ENCODE peak calls at places on chromosomes 16 and 17, in seven cellular contexts. Q, Z, U, X, K, B and T are unnamed samples.

GRCh38 chr17:35245196-35245486 is 2.3 kb downstream of the SLFN5 start:
- DNase-seq in Q (no peak), Z (no peak), U (peak), X (no peak), K (peak), B (no peak), T (no peak)

GRCh38 chr16:29811896-29812665 is at the start of gene PRRT2:
- DNase-seq in Q (peak), Z (no peak), U (peak), X (peak), K (no peak), B (no peak), T (no peak)

GRCh38 chr17:55690105-55690508 is 32.6 kb downstream of the TMEM100 start:
- DNase-seq in Q (peak), Z (no peak), U (no peak), X (no peak), K (no peak), B (no peak), T (no peak)

GRCh38 chr17:5526821-5527598 is 40.6 kb downstream of the MIS12 start:
- DNase-seq in Q (no peak), Z (no peak), U (peak), X (no peak), K (peak), B (peak), T (no peak)

GRCh38 chr17:7560172-7561027 is 1.3 kb upstream of the SENP3 start:
- DNase-seq in Q (peak), Z (no peak), U (peak), X (no peak), K (peak), B (peak), T (no peak)

GRCh38 chr17:56985371-56986162 is 7.6 kb downstream of the SCPEP1 start:
- DNase-seq in Q (no peak), Z (no peak), U (no peak), X (no peak), K (no peak), B (no peak), T (no peak)

GRCh38 chr17:42891539-42892152 is 9.0 kb upstream of the G6PC1 start:
- DNase-seq in Q (no peak), Z (no peak), U (peak), X (peak), K (peak), B (no peak), T (no peak)

GRCh38 chr16:30557397-30557949 is 701 bp downstream of the ZNF764 start:
- DNase-seq in Q (no peak), Z (no peak), U (peak), X (peak), K (no peak), B (no peak), T (no peak)

GRCh38 chr17:35433075-35433894 is 985 bp upstream of the SLFN12 start:
- DNase-seq in Q (no peak), Z (peak), U (peak), X (no peak), K (peak), B (peak), T (peak)

GRCh38 chr16:12617401-12617819 is 186.3 kb downstream of the CPPED1 start:
- DNase-seq in Q (no peak), Z (no peak), U (no peak), X (no peak), K (no peak), B (no peak), T (no peak)

GRCh38 chr16:18979936-18980335 is 3.8 kb upstream of the TMC7 start:
- DNase-seq in Q (no peak), Z (no peak), U (no peak), X (peak), K (no peak), B (no peak), T (no peak)

GRCh38 chr16:10817963-10818941 is at the start of gene TVP23A:
- DNase-seq in Q (no peak), Z (no peak), U (no peak), X (no peak), K (no peak), B (no peak), T (no peak)

GRCh38 chr17:51524524-51524923 is 264.2 kb downstream of the UTP18 start:
- DNase-seq in Q (no peak), Z (no peak), U (no peak), X (no peak), K (no peak), B (no peak), T (no peak)

GRCh38 chr17:68704897-68705296 is 103.7 kb upstream of the FAM20A start:
- DNase-seq in Q (no peak), Z (no peak), U (peak), X (no peak), K (no peak), B (no peak), T (no peak)

GRCh38 chr17:73863761-73864535 is 219.7 kb upstream of the SDK2 start:
- DNase-seq in Q (no peak), Z (no peak), U (no peak), X (peak), K (no peak), B (no peak), T (no peak)

GRCh38 chr16:79932564-79932963 is 332.0 kb upstream of the MAF start:
- DNase-seq in Q (no peak), Z (no peak), U (no peak), X (no peak), K (peak), B (no peak), T (no peak)

GRCh38 chr17:2828396-2829038 is 32.3 kb downstream of the RAP1GAP2 start:
- DNase-seq in Q (peak), Z (no peak), U (peak), X (peak), K (peak), B (peak), T (peak)

GRCh38 chr17:45020354-45021138 is 30.9 kb downstream of the DCAKD start:
- DNase-seq in Q (no peak), Z (no peak), U (peak), X (no peak), K (peak), B (no peak), T (no peak)

GRCh38 chr17:70184770-70185169 is 15.4 kb downstream of the KCNJ2 start:
- DNase-seq in Q (no peak), Z (no peak), U (peak), X (no peak), K (peak), B (no peak), T (no peak)

GRCh38 chr17:1529863-1530262 is 13.5 kb upstream of the INPP5K start:
- DNase-seq in Q (no peak), Z (no peak), U (peak), X (no peak), K (no peak), B (no peak), T (no peak)

GRCh38 chr16:30720694-30721093 is 21.7 kb downstream of the SRCAP start:
- DNase-seq in Q (no peak), Z (no peak), U (no peak), X (no peak), K (no peak), B (no peak), T (no peak)

GRCh38 chr17:75526555-75527270 is 1.2 kb downstream of the LLGL2 start:
- DNase-seq in Q (no peak), Z (no peak), U (no peak), X (no peak), K (no peak), B (no peak), T (no peak)

GRCh38 chr17:43515641-43516040 is 30.5 kb downstream of the ETV4 start:
- DNase-seq in Q (peak), Z (no peak), U (no peak), X (peak), K (no peak), B (no peak), T (no peak)

GRCh38 chr16:83404261-83404660 is 403.5 kb upstream of the HSBP1 start:
- DNase-seq in Q (no peak), Z (no peak), U (no peak), X (no peak), K (no peak), B (no peak), T (no peak)

GRCh38 chr16:84633622-84634021 is 14.7 kb upstream of the KLHL36 start:
- DNase-seq in Q (no peak), Z (no peak), U (no peak), X (peak), K (peak), B (no peak), T (no peak)

GRCh38 chr17:82544431-82545070 is 25.0 kb downstream of the FOXK2 start:
- DNase-seq in Q (no peak), Z (no peak), U (no peak), X (no peak), K (no peak), B (no peak), T (no peak)

GRCh38 chr17:47810200-47810821 is 11.3 kb downstream of the OSBPL7 start:
- DNase-seq in Q (no peak), Z (no peak), U (peak), X (no peak), K (peak), B (no peak), T (no peak)

GRCh38 chr16:4270091-4270490 is 2.7 kb downstream of the TFAP4 start:
- DNase-seq in Q (no peak), Z (no peak), U (no peak), X (no peak), K (no peak), B (no peak), T (no peak)

GRCh38 chr16:15827299-15827698 is 29.5 kb downstream of the MYH11 start:
- DNase-seq in Q (no peak), Z (no peak), U (no peak), X (no peak), K (no peak), B (no peak), T (no peak)

GRCh38 chr17:29155966-29156338 is 24.2 kb downstream of the MYO18A start:
- DNase-seq in Q (no peak), Z (no peak), U (peak), X (no peak), K (no peak), B (no peak), T (no peak)

GRCh38 chr17:78147315-78147998 is 1.3 kb downstream of the C17orf99 start:
- DNase-seq in Q (no peak), Z (peak), U (no peak), X (no peak), K (no peak), B (no peak), T (no peak)

GRCh38 chr16:16071631-16072244 is 122.3 kb downstream of the ABCC1 start:
- DNase-seq in Q (no peak), Z (no peak), U (peak), X (no peak), K (peak), B (no peak), T (no peak)

GRCh38 chr17:42288985-42289862 is 926 bp downstream of the STAT5A start:
- DNase-seq in Q (no peak), Z (no peak), U (no peak), X (no peak), K (no peak), B (peak), T (no peak)